ENCODE peak calls at places on chromosomes 6 and 20, in ten cellular contexts. P is suprapubic skin; U is ovary; J is IMR-90; Q is spleen; Z is CD4-positive, alpha-beta memory T cell; O is heart right ventricle; N is CD4-positive, CD25-positive, alpha-beta regulatory T cell; T is lung; X is A673. D is an unnamed sample. For H3K4me1, the result is how much of the 10 kb centered on the place peaks cover.

GRCh38 chr6:99521557-99522286 is 6.5 kb upstream of the USP45 start:
- DNase-seq in X (peak), O (no peak), N (no peak), T (peak), J (peak), U (peak), Z (no peak), Q (no peak), P (no peak), D (no peak)

GRCh38 chr6:26379236-26380139 is 3.4 kb upstream of the BTN2A2 start:
- DNase-seq in Z (no peak), X (peak), N (no peak), T (no peak), J (no peak), U (no peak), P (no peak), O (no peak), Q (no peak), D (no peak)

GRCh38 chr20:23497458-23498026 is 6.6 kb downstream of the CST8 start:
- DNase-seq in Q (no peak), T (no peak), J (no peak), U (no peak), Z (no peak), P (no peak), X (no peak), N (no peak), O (no peak), D (no peak)

GRCh38 chr6:83183082-83183828 is 9.8 kb downstream of the PGM3 start:
- DNase-seq in J (peak), U (no peak), T (no peak), X (no peak), N (no peak), P (no peak), Q (no peak), Z (no peak), O (no peak), D (no peak)

GRCh38 chr20:44183282-44183681 is 3.7 kb downstream of the JPH2 start:
- DNase-seq in U (no peak), J (no peak), X (no peak), N (no peak), O (no peak), P (no peak), Z (no peak), T (no peak), Q (no peak), D (peak)

GRCh38 chr6:125670586-125670985 is 78.8 kb upstream of the HEY2 start:
- DNase-seq in P (no peak), Q (no peak), Z (no peak), O (peak), J (no peak), T (no peak), N (no peak), X (no peak), U (no peak), D (peak)

GRCh38 chr6:53627391-53628218 is 38.0 kb downstream of the KLHL31 start:
- DNase-seq in Q (no peak), J (no peak), X (no peak), U (no peak), P (no peak), N (no peak), T (no peak), O (no peak), Z (no peak), D (no peak)

GRCh38 chr6:167551634-167552630 is 227.0 kb downstream of the TTLL2 start:
- DNase-seq in O (no peak), X (no peak), J (no peak), P (peak), N (no peak), Q (no peak), T (no peak), Z (no peak), U (peak), D (no peak)

GRCh38 chr6:125231133-125231532 is 70.6 kb downstream of the HDDC2 start:
- DNase-seq in Q (no peak), O (no peak), J (no peak), P (no peak), U (no peak), T (no peak), X (no peak), N (no peak), Z (no peak), D (no peak)

GRCh38 chr20:63265891-63266515 is 6.6 kb upstream of the ARFGAP1 start:
- DNase-seq in X (no peak), T (no peak), N (no peak), J (peak), Z (no peak), O (no peak), P (no peak), U (no peak), Q (no peak), D (no peak)
- H3K4me3 ChIP-seq in X (no peak), T (no peak), N (no peak), J (no peak), Z (no peak), O (no peak), P (no peak), U (no peak), Q (no peak), D (no peak)

GRCh38 chr6:112237644-112238043 is 16.7 kb downstream of the LAMA4 start:
- DNase-seq in U (no peak), J (peak), Q (no peak), P (peak), T (peak), X (no peak), Z (no peak), O (peak), N (no peak), D (no peak)
- H3K27ac ChIP-seq in U (no peak), J (peak), Q (no peak), P (peak), T (no peak), X (no peak), Z (no peak), O (peak), N (no peak), D (peak)

GRCh38 chr20:49987015-49987867 is 4.5 kb downstream of the SNAI1 start:
- DNase-seq in X (no peak), Z (no peak), J (peak), T (no peak), U (no peak), N (no peak), P (no peak), O (no peak), Q (no peak), D (no peak)
- H3K4me1 ChIP-seq in X (under half), Z (under half), J (under half), T (under half), U (under half), N (under half), P (half or more), O (under half), Q (half or more), D (under half)

DNA sequence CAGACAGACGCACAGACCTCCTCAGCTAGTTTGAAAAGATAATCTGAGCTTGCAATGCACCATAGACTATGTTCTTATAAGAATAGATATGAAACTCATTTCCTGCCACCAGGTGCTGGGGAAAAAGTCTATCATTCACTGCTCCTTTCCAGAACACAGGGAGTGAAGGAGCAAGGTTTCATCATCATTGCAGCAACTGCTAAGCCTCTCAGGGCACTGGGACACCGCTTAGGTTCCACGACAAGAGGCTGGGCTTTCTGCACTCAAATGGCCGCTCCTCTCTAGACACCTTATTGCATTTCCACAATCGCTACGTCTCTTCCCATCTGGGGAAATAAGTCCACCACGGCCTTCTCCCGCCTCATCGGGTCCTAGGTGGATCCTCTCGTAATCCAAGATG is 418.5 kb upstream of the JARID2 start:
- DNase-seq in P (no peak), J (no peak), Z (no peak), U (no peak), X (no peak), N (no peak), O (no peak), T (no peak), Q (no peak), D (no peak)
- H3K4me3 ChIP-seq in P (no peak), J (no peak), Z (no peak), U (no peak), X (no peak), N (no peak), O (no peak), T (no peak), Q (no peak), D (no peak)

GRCh38 chr6:3526962-3527796 is 70.3 kb upstream of the SLC22A23 start:
- DNase-seq in J (peak), X (peak), U (no peak), Z (no peak), T (no peak), N (no peak), Q (no peak), O (no peak), P (no peak), D (no peak)
- H3K27ac ChIP-seq in J (no peak), X (no peak), U (no peak), Z (no peak), T (no peak), N (no peak), Q (no peak), O (no peak), P (no peak), D (no peak)

GRCh38 chr20:37317316-37317715 is 27.9 kb downstream of the MANBAL start:
- DNase-seq in N (no peak), T (no peak), X (no peak), P (no peak), U (no peak), J (no peak), Q (no peak), Z (no peak), O (no peak), D (no peak)

GRCh38 chr20:37319120-37319717 is 26.7 kb upstream of the SRC start:
- DNase-seq in O (no peak), X (no peak), Q (no peak), N (no peak), P (no peak), T (no peak), Z (no peak), J (peak), U (no peak), D (no peak)

GRCh38 chr20:37316775-37317170 is 27.3 kb downstream of the MANBAL start:
- DNase-seq in Z (no peak), T (no peak), X (no peak), O (no peak), N (no peak), J (no peak), P (no peak), U (peak), Q (no peak), D (no peak)

GRCh38 chr20:37316116-37316774 is 26.8 kb downstream of the MANBAL start:
- DNase-seq in N (peak), P (no peak), T (no peak), Q (peak), X (no peak), J (no peak), O (no peak), Z (no peak), U (no peak), D (no peak)

DNA sequence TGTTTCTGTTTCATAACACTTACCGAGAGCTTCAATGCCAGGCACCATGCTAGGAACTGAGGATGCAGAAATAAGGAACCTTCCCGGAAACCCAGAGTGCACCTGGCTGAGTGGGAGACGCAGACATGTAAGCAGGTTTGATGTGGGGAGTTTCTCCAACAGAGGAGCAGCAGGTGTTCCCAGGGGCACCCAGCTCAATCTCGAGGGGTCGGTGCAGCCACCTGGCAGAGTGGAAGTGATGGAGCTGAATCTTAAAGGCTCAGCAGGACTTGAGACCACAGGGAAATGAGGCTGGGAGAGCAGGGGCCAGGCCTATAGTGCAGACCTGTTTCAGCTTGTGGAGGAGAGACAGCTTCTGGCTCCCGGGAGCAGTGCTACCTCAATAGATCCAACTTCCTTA is 27.9 kb upstream of the SRC start:
- DNase-seq in X (no peak), O (no peak), U (peak), N (no peak), Z (no peak), P (no peak), T (no peak), J (no peak), Q (no peak), D (no peak)
- H3K4me1 ChIP-seq in X (under half), O (under half), U (under half), N (under half), Z (under half), P (under half), T (under half), J (under half), Q (half or more), D (under half)

D was measured in aorta.